ENCODE peak calls at places on chromosomes 7 and 10, in six cellular contexts. H is H1, X is lower lobe of right lung, E is ovary, Q is hepatocyte, M is neuronal stem cell. B is an unnamed sample. For H3K36me3 and H3K9me3, the result is how much of the 10 kb centered on the place peaks cover.

GRCh38 chr10:110651044-110651958 is 7.2 kb downstream of the RBM20 start:
- DNase-seq in E (no peak), X (no peak), Q (no peak), H (no peak), M (no peak), B (peak)

GRCh38 chr7:93231264-93231663 is 902 bp upstream of the VPS50 start:
- DNase-seq in Q (no peak), E (no peak), H (no peak), M (no peak), X (no peak), B (no peak)

GRCh38 chr7:763762-764161 is 36.7 kb upstream of the PRKAR1B start:
- DNase-seq in X (no peak), Q (no peak), E (no peak), M (no peak), H (no peak), B (no peak)

GRCh38 chr10:17077905-17078289 is 51.7 kb downstream of the CUBN start:
- DNase-seq in X (no peak), H (no peak), E (no peak), Q (no peak), M (no peak), B (no peak)

GRCh38 chr10:60389413-60390009 is at the start of gene ANK3:
- DNase-seq in H (no peak), Q (no peak), E (no peak), M (no peak), X (no peak), B (no peak)

GRCh38 chr10:17344206-17344605 is 110.2 kb downstream of the ST8SIA6 start:
- DNase-seq in Q (no peak), X (no peak), H (no peak), M (no peak), E (no peak), B (no peak)

GRCh38 chr10:10915215-10915614 is 102.5 kb upstream of the CELF2 start:
- DNase-seq in E (no peak), H (no peak), M (no peak), X (no peak), Q (no peak), B (no peak)

GRCh38 chr7:114279901-114280300 is 134.7 kb upstream of the FOXP2 start:
- DNase-seq in M (no peak), E (no peak), H (no peak), Q (no peak), X (no peak), B (no peak)

GRCh38 chr10:76333801-76334200 is 902.4 kb downstream of the LRMDA start:
- DNase-seq in E (no peak), X (no peak), M (no peak), Q (no peak), H (no peak), B (no peak)

GRCh38 chr10:120505866-120506265 is 48.8 kb downstream of the PLPP4 start:
- DNase-seq in H (no peak), M (no peak), X (no peak), Q (no peak), E (no peak), B (no peak)

GRCh38 chr10:125217986-125218675 is 57.8 kb upstream of the CTBP2 start:
- DNase-seq in X (no peak), H (no peak), E (no peak), Q (no peak), M (no peak), B (no peak)

GRCh38 chr10:78605800-78606350 is 462.9 kb upstream of the ZMIZ1 start:
- DNase-seq in E (no peak), Q (no peak), H (no peak), X (no peak), M (no peak), B (no peak)

GRCh38 chr10:72050873-72051272 is 37.5 kb downstream of the SPOCK2 start:
- DNase-seq in Q (no peak), M (no peak), E (no peak), H (no peak), X (no peak), B (no peak)

GRCh38 chr10:49282306-49282705 is 16.7 kb upstream of the C10orf71 start:
- DNase-seq in X (no peak), E (no peak), M (no peak), Q (no peak), H (no peak), B (no peak)

GRCh38 chr7:130275826-130276291 is 9.2 kb downstream of the CPA2 start:
- DNase-seq in X (no peak), H (no peak), Q (no peak), E (no peak), M (no peak), B (no peak)

GRCh38 chr7:135160098-135160857 is 10.2 kb downstream of the CYREN start:
- DNase-seq in M (no peak), X (no peak), H (no peak), E (no peak), Q (no peak), B (no peak)

GRCh38 chr10:43012578-43012977 is 64.3 kb upstream of the RET start:
- DNase-seq in X (no peak), H (peak), E (no peak), M (no peak), Q (no peak), B (no peak)

GRCh38 chr7:25863727-25864116 is 288.3 kb upstream of the NFE2L3 start:
- DNase-seq in Q (no peak), X (no peak), M (no peak), H (no peak), E (no peak), B (no peak)

GRCh38 chr10:123746927-123747326 is 80.8 kb downstream of the GPR26 start:
- DNase-seq in M (no peak), X (no peak), H (no peak), Q (no peak), E (no peak), B (no peak)

GRCh38 chr7:80134105-80134535 is 511 bp upstream of the GNAI1 start:
- DNase-seq in X (peak), E (no peak), M (no peak), H (no peak), Q (no peak), B (no peak)

GRCh38 chr7:94239661-94240234 is 154.9 kb upstream of the COL1A2 start:
- DNase-seq in M (peak), Q (no peak), X (peak), H (no peak), E (no peak), B (no peak)

GRCh38 chr10:71959526-71959925 is 4.7 kb upstream of the CHST3 start:
- DNase-seq in H (no peak), M (no peak), Q (no peak), E (no peak), X (no peak), B (no peak)

GRCh38 chr10:83680470-83680891 is 458.8 kb upstream of the GHITM start:
- DNase-seq in Q (no peak), E (no peak), H (no peak), M (no peak), X (no peak), B (no peak)

GRCh38 chr7:133331861-133332260 is 79.0 kb downstream of the EXOC4 start:
- DNase-seq in M (no peak), X (no peak), H (no peak), Q (no peak), E (no peak), B (no peak)

GRCh38 chr10:43255644-43256431 is 11.0 kb downstream of the RASGEF1A start:
- DNase-seq in M (no peak), E (no peak), H (peak), X (no peak), Q (peak), B (no peak)

GRCh38 chr7:156941393-156942182 is 7.9 kb upstream of the NOM1 start:
- DNase-seq in E (no peak), Q (no peak), H (no peak), M (no peak), X (no peak), B (no peak)

GRCh38 chr10:100382553-100382952 is 35.5 kb downstream of the SCD start:
- DNase-seq in Q (no peak), X (no peak), E (no peak), M (no peak), H (no peak), B (no peak)

GRCh38 chr7:2497500-2498336 is 21.5 kb upstream of the GRIFIN start:
- DNase-seq in M (no peak), H (peak), X (no peak), Q (peak), E (no peak), B (peak)

GRCh38 chr7:128497405-128497804 is 20.9 kb downstream of the METTL2B start:
- DNase-seq in X (no peak), M (no peak), Q (no peak), E (no peak), H (no peak), B (no peak)

GRCh38 chr10:97012470-97012869 is 173.3 kb downstream of the SLIT1 start:
- DNase-seq in Q (no peak), E (no peak), M (no peak), X (no peak), H (no peak), B (no peak)

GRCh38 chr10:97726636-97727178 is 10.2 kb upstream of the ZFYVE27 start:
- DNase-seq in H (no peak), Q (peak), M (no peak), X (no peak), E (no peak), B (no peak)

GRCh38 chr10:132765435-132765834 is 20.5 kb downstream of the NKX6-2 start:
- DNase-seq in M (no peak), E (no peak), H (no peak), Q (no peak), X (no peak), B (no peak)

GRCh38 chr10:102113261-102113955 is 6.8 kb downstream of the LDB1 start:
- DNase-seq in Q (no peak), H (no peak), M (no peak), E (no peak), X (no peak), B (no peak)

GRCh38 chr7:6590645-6591110 is 857 bp downstream of the INTS15 start:
- DNase-seq in M (no peak), X (no peak), Q (no peak), H (no peak), E (no peak), B (no peak)
- H3K36me3 ChIP-seq in M (half or more), X (half or more), Q (under half), H (under half), E (under half), B (under half)

GRCh38 chr7:142959202-142959601 is 3.0 kb downstream of the KEL start:
- DNase-seq in H (no peak), Q (no peak), M (no peak), X (no peak), E (no peak), B (no peak)

GRCh38 chr7:142957723-142958122 is 4.4 kb downstream of the KEL start:
- DNase-seq in M (no peak), E (no peak), Q (peak), H (no peak), X (no peak), B (no peak)

GRCh38 chr7:142954680-142955268 is 7.4 kb downstream of the KEL start:
- DNase-seq in E (no peak), H (no peak), X (no peak), M (no peak), Q (no peak), B (no peak)

GRCh38 chr7:142960955-142961512 is 1.1 kb downstream of the KEL start:
- DNase-seq in Q (no peak), X (no peak), E (no peak), H (no peak), M (no peak), B (no peak)

DNA sequence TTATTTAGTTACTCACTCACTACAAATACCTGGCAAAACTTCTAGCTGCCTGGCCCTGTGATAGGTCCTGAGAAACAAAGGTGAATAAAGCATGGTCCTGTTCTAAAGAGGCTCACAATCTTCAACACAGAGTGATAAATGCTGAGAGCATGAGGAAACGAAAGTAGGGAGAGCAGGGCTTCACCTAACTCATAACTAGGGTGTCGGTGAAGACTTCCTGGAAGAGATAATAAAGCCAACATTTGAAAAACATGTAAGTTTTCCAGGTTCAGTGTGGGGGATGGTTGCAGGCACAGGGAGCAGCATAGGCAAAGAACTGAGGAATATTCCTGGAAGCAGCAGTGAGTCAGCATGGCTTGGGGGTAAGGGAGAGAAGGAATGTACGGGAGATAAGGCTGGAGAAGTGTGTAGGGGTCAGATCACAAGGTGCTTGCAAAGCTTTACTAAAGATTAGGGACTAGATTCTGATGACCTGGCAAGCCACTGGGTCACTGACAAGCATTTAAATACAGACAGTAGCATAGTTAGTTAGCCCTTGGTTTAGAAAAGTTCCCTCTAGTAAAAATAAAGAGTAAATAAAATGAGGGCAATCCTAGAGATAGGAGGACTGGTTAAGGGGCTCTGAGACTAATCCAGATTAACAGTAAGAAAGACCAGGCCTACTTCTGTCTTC is 5.1 kb downstream of the KEL start:
- DNase-seq in Q (peak), H (no peak), E (no peak), X (no peak), M (no peak), B (no peak)
- H3K9me3 ChIP-seq in Q (under half), H (under half), E (under half), X (under half), M (under half), B (under half)

DNA sequence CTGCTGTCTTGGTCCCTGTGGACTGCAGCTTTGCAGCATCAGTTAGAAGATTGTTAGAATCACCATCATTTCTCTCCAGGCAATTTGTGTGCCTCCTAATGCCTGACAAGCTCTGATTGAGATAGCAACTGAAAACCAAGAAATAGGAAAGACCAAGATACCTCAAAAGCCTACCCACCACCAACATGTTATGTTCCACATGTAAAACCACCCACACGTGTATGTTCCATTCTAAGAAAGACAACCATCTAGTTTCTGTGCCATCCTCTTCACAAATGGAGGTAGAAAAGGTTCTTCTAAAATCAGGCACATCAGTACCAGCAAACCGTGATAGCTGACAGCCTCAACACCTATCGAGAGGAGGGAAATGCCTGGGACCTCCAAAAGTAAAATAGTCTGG is 46.9 kb downstream of the TASOR2 start:
- DNase-seq in H (no peak), Q (no peak), M (no peak), X (no peak), E (no peak), B (no peak)
- H3K36me3 ChIP-seq in H (under half), Q (under half), M (half or more), X (half or more), E (under half), B (under half)

DNA sequence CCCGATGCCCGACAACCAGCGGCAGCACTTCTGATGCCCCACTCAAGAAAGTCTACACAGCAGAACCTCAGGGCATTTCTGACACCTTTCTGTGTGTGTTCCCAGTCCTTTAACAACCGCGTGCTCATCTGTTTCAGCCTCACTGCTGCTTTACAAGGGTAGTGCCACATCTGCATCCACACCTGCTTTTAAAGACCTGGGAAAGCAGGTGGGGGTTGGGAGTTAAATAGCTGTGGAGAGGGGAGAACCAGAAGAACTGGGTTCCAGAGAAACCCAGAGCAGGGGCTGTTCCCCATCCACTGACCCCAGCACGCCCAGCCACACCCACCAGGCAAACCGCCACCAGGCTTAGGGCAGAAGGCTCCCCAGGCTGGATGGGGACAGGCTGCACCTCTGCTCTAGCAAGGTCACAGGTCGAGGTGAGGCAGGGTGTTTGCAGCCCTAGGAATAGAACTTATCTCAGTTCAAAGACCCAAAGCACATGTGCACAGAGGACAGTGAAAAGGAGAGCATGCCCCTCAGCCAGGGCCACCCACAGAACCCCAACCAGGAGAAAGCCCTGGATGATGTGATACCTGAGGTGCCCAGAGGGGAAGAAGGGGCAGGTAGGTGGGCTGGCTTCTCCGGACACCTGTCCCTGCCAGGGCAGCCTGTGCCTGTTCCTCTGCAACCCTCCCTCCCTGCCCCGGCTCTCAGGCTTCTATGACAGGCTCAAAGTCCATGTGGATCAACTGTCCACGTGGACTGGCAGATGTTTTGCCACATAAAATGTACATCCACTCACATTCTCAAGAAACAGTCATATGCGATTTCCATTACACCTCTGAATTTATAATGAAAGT is 51.3 kb downstream of the COBL start:
- DNase-seq in M (no peak), Q (peak), H (peak), E (no peak), X (no peak), B (no peak)
- H3K9me3 ChIP-seq in M (under half), Q (under half), H (under half), E (under half), X (under half), B (under half)

DNA sequence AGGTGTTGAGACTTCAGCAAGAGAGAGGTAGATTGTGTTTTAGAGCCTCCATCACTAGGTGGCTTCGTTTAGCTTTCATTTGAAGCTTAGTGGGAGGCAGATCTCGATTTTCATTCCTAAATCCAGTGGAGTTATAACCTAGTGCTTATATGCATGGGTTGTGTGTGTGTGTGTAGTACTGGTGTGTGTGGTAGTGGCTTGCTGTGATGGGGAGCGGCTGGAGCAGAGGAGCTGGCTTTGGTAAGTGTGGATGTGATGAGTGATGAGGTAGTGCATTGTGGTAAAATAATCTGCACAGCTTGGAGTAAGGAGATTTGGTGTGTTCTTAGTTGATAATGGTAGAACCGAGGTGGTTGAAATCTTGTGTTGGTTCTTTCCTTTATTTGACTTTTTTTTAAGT is 43.2 kb downstream of the AP3M1 start:
- DNase-seq in Q (no peak), M (no peak), X (no peak), H (no peak), E (no peak), B (no peak)
- H3K36me3 ChIP-seq in Q (under half), M (half or more), X (half or more), H (half or more), E (under half), B (half or more)